ENCODE peak calls at places on chromosomes 4 and X, in five cellular contexts. Q, M, Y, B and R are unnamed samples. For H3K4me1, the result is how much of the 10 kb centered on the place peaks cover.

GRCh38 chrX:129875669-129876068 is 30.3 kb upstream of the UTP14A start:
- DNase-seq in Q (no peak), M (no peak), Y (no peak), B (no peak), R (peak)

GRCh38 chrX:6129751-6130150 is 98.9 kb downstream of the NLGN4X start:
- DNase-seq in Q (no peak), M (no peak), Y (no peak), B (no peak), R (no peak)

GRCh38 chrX:104309169-104309568 is 54.4 kb upstream of the ESX1 start:
- DNase-seq in Q (no peak), M (no peak), Y (no peak), B (no peak), R (peak)

GRCh38 chr4:151658959-151659593 is 101.7 kb downstream of the GATB start:
- DNase-seq in Q (no peak), M (no peak), Y (peak), B (no peak), R (no peak)

GRCh38 chrX:153582896-153583295 is 16.0 kb downstream of the CCNQ start:
- DNase-seq in Q (peak), M (no peak), Y (peak), B (peak), R (no peak)

GRCh38 chrX:153870288-153870690 is 15.7 kb downstream of the L1CAM start:
- DNase-seq in Q (no peak), M (no peak), Y (no peak), B (no peak), R (no peak)

GRCh38 chr4:24686866-24687672 is 102.7 kb upstream of the DHX15 start:
- DNase-seq in Q (peak), M (peak), Y (peak), B (peak), R (peak)

GRCh38 chr4:3829211-3829953 is 63.2 kb downstream of the ADRA2C start:
- DNase-seq in Q (no peak), M (no peak), Y (no peak), B (no peak), R (no peak)

GRCh38 chr4:141022221-141022760 is 111.0 kb downstream of the RNF150 start:
- DNase-seq in Q (no peak), M (no peak), Y (no peak), B (no peak), R (no peak)

GRCh38 chr4:176393306-176394013 is 73.7 kb downstream of the SPCS3 start:
- DNase-seq in Q (no peak), M (no peak), Y (no peak), B (no peak), R (no peak)

DNA sequence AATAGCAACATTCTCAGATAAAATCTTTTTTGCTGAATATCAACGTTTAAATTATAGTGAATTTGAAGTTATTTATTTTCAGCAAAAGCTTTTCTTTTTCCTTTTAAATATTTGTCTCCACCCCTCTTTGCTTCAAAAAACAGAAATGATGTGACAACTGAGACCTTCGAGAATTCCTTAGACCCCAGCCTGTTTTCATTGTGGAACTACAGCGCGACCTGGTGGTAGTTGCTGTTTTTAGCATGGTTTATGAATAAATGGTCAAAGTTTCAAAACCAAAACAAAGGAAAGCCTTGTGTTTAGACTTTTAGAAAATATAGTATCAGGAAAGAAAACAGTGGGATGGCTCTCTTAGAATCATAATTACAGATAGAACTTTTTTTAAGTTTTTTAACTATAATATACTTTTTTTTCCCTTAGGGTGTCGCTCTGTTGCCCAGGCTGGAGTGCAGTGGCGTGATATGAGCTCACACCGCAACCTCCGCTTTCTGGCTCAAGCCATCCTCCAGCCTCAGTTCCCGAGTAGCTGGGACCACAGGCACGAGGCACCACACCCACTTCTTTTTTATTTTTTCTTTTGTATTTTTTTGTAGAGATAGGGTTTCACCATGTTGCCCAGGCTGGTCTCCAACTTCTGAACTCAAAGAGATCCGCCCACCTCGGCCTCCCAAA is 26.8 kb upstream of the TMEM184C start:
- DNase-seq in Q (peak), M (peak), Y (peak), B (peak), R (peak)
- TF ChIP-seq EZH2phosphoT487 in Q (no peak), M (no peak), Y (no peak), B (no peak), R (no peak)

GRCh38 chr4:163108614-163109013 is 58.1 kb downstream of the NAF1 start:
- DNase-seq in Q (no peak), M (no peak), Y (no peak), B (no peak), R (no peak)

GRCh38 chr4:163109967-163110366 is 56.7 kb downstream of the NAF1 start:
- DNase-seq in Q (no peak), M (no peak), Y (no peak), B (no peak), R (no peak)

GRCh38 chr4:163111588-163111987 is 55.1 kb downstream of the NAF1 start:
- DNase-seq in Q (peak), M (no peak), Y (no peak), B (peak), R (peak)

GRCh38 chr4:163107754-163108153 is 58.9 kb downstream of the NAF1 start:
- DNase-seq in Q (no peak), M (peak), Y (no peak), B (no peak), R (peak)

GRCh38 chr4:163110442-163110841 is 56.2 kb downstream of the NAF1 start:
- DNase-seq in Q (no peak), M (no peak), Y (no peak), B (no peak), R (no peak)
- TF ChIP-seq CTCF in Q (no peak), M (no peak), Y (no peak), B (no peak), R (no peak)

DNA sequence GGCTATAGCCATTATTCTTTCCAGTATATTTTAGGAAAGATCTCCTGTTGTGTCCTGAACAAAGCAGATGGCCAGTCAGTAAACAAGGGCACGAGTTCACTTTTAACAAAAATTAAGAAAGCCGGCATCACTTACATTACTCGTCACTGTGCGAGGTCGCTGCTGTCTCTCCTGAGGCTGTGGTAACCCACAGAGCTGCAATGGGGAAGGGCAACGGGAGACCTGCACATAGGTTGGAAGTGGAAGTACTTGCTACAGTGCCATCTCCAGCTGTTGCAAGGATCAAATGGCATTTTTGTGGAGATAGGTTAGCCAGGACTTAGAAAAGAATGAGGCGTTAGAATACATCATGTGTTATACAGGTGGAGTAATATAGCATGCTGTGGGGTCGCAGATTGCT is 132.2 kb downstream of the KLHL8 start:
- DNase-seq in Q (no peak), M (no peak), Y (no peak), B (no peak), R (no peak)
- H3K4me1 ChIP-seq in Q (under half), M (under half), Y (under half), B (under half), R (under half)

GRCh38 chrX:317424-318067 is 1.1 kb downstream of the GTPBP6 start:
- DNase-seq in Q (peak), M (no peak), Y (no peak), B (no peak), R (no peak)
- TF ChIP-seq EZH2phosphoT487 in Q (no peak), M (no peak), Y (no peak), B (no peak), R (no peak)

GRCh38 chr4:104735174-104735573 is 240.5 kb upstream of the CXXC4 start:
- DNase-seq in Q (no peak), M (no peak), Y (no peak), B (no peak), R (no peak)
- TF ChIP-seq CTCF in Q (no peak), M (no peak), Y (no peak), B (no peak), R (no peak)

GRCh38 chr4:76197001-76197743 is 16.5 kb downstream of the SCARB2 start:
- DNase-seq in Q (no peak), M (no peak), Y (no peak), B (no peak), R (no peak)
- H3K4me1 ChIP-seq in Q (under half), M (under half), Y (under half), B (half or more), R (under half)

GRCh38 chr4:9943761-9944160 is 77.5 kb downstream of the SLC2A9 start:
- DNase-seq in Q (no peak), M (no peak), Y (no peak), B (no peak), R (no peak)

GRCh38 chr4:9944431-9945425 is 76.6 kb downstream of the SLC2A9 start:
- DNase-seq in Q (no peak), M (no peak), Y (no peak), B (no peak), R (peak)

GRCh38 chr4:9949573-9949972 is 71.7 kb downstream of the SLC2A9 start:
- DNase-seq in Q (no peak), M (no peak), Y (no peak), B (no peak), R (no peak)

GRCh38 chr4:9946171-9946570 is 75.1 kb downstream of the SLC2A9 start:
- DNase-seq in Q (no peak), M (no peak), Y (no peak), B (no peak), R (no peak)

GRCh38 chr4:9947168-9948062 is 73.9 kb downstream of the SLC2A9 start:
- DNase-seq in Q (no peak), M (no peak), Y (no peak), B (no peak), R (no peak)
- TF ChIP-seq EZH2phosphoT487 in Q (no peak), M (no peak), Y (no peak), B (no peak), R (no peak)